ENCODE peak calls at places on chromosomes 6 and 20, in seven cellular contexts. M, Q, R, U, Y, H and T are unnamed samples.

GRCh38 chr6:138655828-138656227 is 117.7 kb upstream of the CCDC28A start:
- DNase-seq in M (no peak), Q (no peak), R (no peak), U (peak; percentile 33), Y (no peak), H (no peak), T (no peak)

GRCh38 chr6:158536891-158537798 is 22.7 kb upstream of the TMEM181 start:
- DNase-seq in M (peak; percentile 19), Q (no peak), R (peak; percentile 56), U (peak; percentile 80), Y (peak; percentile 93), H (no peak), T (no peak)

GRCh38 chr6:169627736-169628423 is 73.9 kb downstream of the WDR27 start:
- DNase-seq in M (no peak), Q (no peak), R (no peak), U (no peak), Y (no peak), H (no peak), T (no peak)

GRCh38 chr6:46392294-46392693 is 99.0 kb downstream of the RCAN2 start:
- DNase-seq in M (no peak), Q (no peak), R (no peak), U (no peak), Y (no peak), H (no peak), T (no peak)

GRCh38 chr6:44921787-44922186 is 406.3 kb upstream of the RUNX2 start:
- DNase-seq in M (no peak), Q (peak; percentile 60), R (peak; percentile 63), U (no peak), Y (peak; percentile 46), H (no peak), T (no peak)

GRCh38 chr6:70151616-70152015 is 151.3 kb downstream of the COL9A1 start:
- DNase-seq in M (no peak), Q (no peak), R (no peak), U (no peak), Y (no peak), H (no peak), T (no peak)

GRCh38 chr6:5657684-5658429 is 348.9 kb downstream of the NRN1 start:
- DNase-seq in M (no peak), Q (no peak), R (no peak), U (no peak), Y (no peak), H (no peak), T (no peak)

GRCh38 chr20:45301824-45302251 is 4.8 kb upstream of the RBPJL start:
- DNase-seq in M (no peak), Q (no peak), R (no peak), U (no peak), Y (no peak), H (no peak), T (no peak)

GRCh38 chr20:43923917-43924316 is 9.3 kb downstream of the TOX2 start:
- DNase-seq in M (no peak), Q (no peak), R (no peak), U (no peak), Y (no peak), H (no peak), T (no peak)

GRCh38 chr6:65760285-65760684 is 53.3 kb upstream of the EYS start:
- DNase-seq in M (no peak), Q (no peak), R (peak; percentile 16), U (no peak), Y (no peak), H (no peak), T (no peak)

GRCh38 chr6:43383021-43383667 is 13.7 kb upstream of the ZNF318 start:
- DNase-seq in M (no peak), Q (no peak), R (no peak), U (no peak), Y (no peak), H (no peak), T (no peak)

GRCh38 chr6:83431545-83432165 is 804 bp upstream of the ME1 start:
- DNase-seq in M (peak; percentile 85), Q (peak; percentile 48), R (no peak), U (peak; percentile 44), Y (no peak), H (no peak), T (no peak)

GRCh38 chr6:21121737-21122136 is 471.8 kb upstream of the SOX4 start:
- DNase-seq in M (no peak), Q (no peak), R (no peak), U (no peak), Y (no peak), H (no peak), T (no peak)

GRCh38 chr20:49283703-49284625 is 6.1 kb upstream of the ZNFX1 start:
- DNase-seq in M (no peak), Q (no peak), R (peak; percentile 48), U (no peak), Y (no peak), H (no peak), T (no peak)
- H3K4me3 ChIP-seq in M (no peak overlapping the region), Q (no peak overlapping the region), R (peak overlapping the region; percentile 91), U (peak overlapping the region; percentile 100), Y (peak overlapping the region; percentile 65), H (no peak overlapping the region), T (no peak overlapping the region)

GRCh38 chr20:53565254-53565653 is 28.4 kb downstream of the ZNF217 start:
- DNase-seq in M (no peak), Q (peak; percentile 4), R (no peak), U (no peak), Y (no peak), H (peak; percentile 7), T (no peak)

GRCh38 chr20:53568351-53568750 is 25.3 kb downstream of the ZNF217 start:
- DNase-seq in M (no peak), Q (peak; percentile 18), R (no peak), U (no peak), Y (no peak), H (peak; percentile 70), T (no peak)

GRCh38 chr20:53569005-53569404 is 24.6 kb downstream of the ZNF217 start:
- DNase-seq in M (no peak), Q (no peak), R (no peak), U (no peak), Y (no peak), H (no peak), T (no peak)

GRCh38 chr20:53569606-53570307 is 23.9 kb downstream of the ZNF217 start:
- DNase-seq in M (no peak), Q (peak; percentile 19), R (no peak), U (no peak), Y (no peak), H (peak; percentile 50), T (no peak)

DNA sequence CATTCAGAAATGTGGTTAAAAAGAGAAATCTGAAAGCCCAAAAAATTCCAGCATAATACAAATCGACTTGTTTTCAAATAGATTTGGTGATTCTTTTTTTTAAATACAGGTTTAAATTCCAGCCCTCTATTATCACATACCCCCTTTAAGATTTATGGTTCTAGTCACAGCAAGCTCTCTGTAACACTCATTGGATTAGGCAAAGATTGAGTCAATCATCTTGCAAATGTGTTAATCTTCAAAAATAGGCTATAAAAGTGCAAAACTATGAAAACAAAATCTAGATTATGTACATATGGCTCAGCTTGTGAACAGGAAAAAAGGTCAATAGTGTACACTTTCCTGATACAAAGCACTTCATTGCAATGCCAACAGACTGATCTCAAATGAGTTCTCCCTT is 26.3 kb downstream of the ZNF217 start:
- DNase-seq in M (no peak), Q (no peak), R (no peak), U (no peak), Y (no peak), H (no peak), T (no peak)
- TF ChIP-seq POLR2AphosphoS5 in M (no peak), Q (no peak), R (no peak), U (no peak), Y (no peak), H (no peak), T (no peak)

GRCh38 chr6:6886886-6887285 is 220.9 kb upstream of the RREB1 start:
- DNase-seq in M (no peak), Q (no peak), R (no peak), U (no peak), Y (no peak), H (no peak), T (no peak)
- H3K4me3 ChIP-seq in M (no peak overlapping the region), Q (no peak overlapping the region), R (no peak overlapping the region), U (no peak overlapping the region), Y (no peak overlapping the region), H (no peak overlapping the region), T (no peak overlapping the region)

GRCh38 chr6:129209355-129209754 is 326.4 kb downstream of the LAMA2 start:
- DNase-seq in M (no peak), Q (no peak), R (no peak), U (no peak), Y (no peak), H (no peak), T (no peak)
- TF ChIP-seq POLR2AphosphoS5 in M (no peak), Q (no peak), R (no peak), U (no peak), Y (no peak), H (no peak), T (no peak)

DNA sequence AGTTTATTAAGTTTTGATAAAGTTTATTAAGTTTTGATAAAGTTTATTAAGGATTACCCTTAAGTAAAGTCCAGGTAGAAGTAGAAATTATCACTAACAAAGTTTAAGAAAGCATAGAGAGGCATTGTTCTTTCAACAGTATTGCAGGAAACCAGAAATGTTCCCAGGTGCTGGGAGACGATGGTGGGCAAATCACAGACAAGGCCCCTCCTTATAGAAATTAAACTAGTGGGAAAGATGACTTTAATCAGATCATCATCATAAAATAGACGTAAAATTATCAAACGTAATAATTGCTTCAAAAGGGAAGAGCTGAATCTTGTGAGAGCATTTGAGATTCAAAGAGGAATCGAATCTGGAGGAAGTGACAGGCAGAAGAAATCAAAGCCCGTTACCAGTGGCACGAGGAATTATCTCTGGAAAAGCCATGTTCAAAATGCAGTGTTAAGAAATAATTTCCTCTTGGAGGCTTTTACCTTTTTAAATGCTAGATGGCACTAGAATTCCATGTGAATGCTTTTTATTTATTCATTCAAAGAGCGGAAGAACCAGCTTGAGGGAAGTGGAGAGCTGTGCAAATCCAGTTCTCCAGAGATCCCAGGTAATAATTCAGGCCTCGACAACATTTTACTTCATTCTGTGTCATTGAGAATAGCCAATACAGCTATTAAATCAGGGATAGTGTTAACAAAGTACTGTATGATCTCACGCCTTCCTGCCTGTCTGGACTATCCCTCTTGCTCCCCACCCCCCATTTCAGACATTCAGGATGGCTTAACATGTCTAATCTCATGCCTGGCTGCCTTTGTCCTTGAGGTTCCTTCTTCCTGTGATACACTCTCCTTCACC is 1.0 kb upstream of the APMAP start:
- DNase-seq in M (no peak), Q (no peak), R (peak; percentile 57), U (no peak), Y (no peak), H (no peak), T (peak; percentile 17)
- H3K4me3 ChIP-seq in M (peak overlapping the region; percentile 71), Q (peak overlapping the region; percentile 82), R (peak overlapping the region; percentile 88), U (peak overlapping the region; percentile 93), Y (peak overlapping the region; percentile 95), H (peak overlapping the region; percentile 68), T (peak overlapping the region; percentile 74)